ENCODE peak calls at places on chromosomes 5 and 9, in eight cellular contexts. Q is GM23338, Y is vagina, S is PC-3, J is pancreas, O is epithelial cell of esophagus, L is NB4, V is AG04450. D is an unnamed sample.

GRCh38 chr5:95620030-95620869 is at the start of gene GPR150:
- DNase-seq in S (peak), V (no peak), Q (peak), Y (no peak), J (peak), O (peak), L (peak), D (no peak)

GRCh38 chr5:120164989-120165388 is 299.1 kb upstream of the PRR16 start:
- DNase-seq in L (no peak), J (no peak), S (no peak), Q (no peak), Y (no peak), V (no peak), O (no peak), D (peak)

GRCh38 chr9:132946624-132947295 is 2.3 kb upstream of the TSC1 start:
- DNase-seq in S (no peak), V (no peak), O (peak), Q (peak), Y (no peak), J (no peak), L (no peak), D (no peak)

GRCh38 chr5:121870489-121870888 is 18.8 kb downstream of the FTMT start:
- DNase-seq in Y (no peak), V (no peak), O (peak), S (peak), Q (peak), L (peak), J (no peak), D (peak)

GRCh38 chr5:114377050-114377844 is 15.4 kb downstream of the KCNN2 start:
- DNase-seq in V (no peak), S (no peak), Q (no peak), J (no peak), L (no peak), Y (no peak), O (no peak), D (no peak)

GRCh38 chr9:37963936-37964739 is 60.2 kb upstream of the SLC25A51 start:
- DNase-seq in L (peak), Q (no peak), J (peak), Y (no peak), S (peak), V (peak), O (peak), D (peak)

GRCh38 chr9:1047605-1048235 is 2.4 kb upstream of the DMRT2 start:
- DNase-seq in J (no peak), Y (no peak), Q (peak), S (peak), L (peak), O (no peak), V (no peak), D (no peak)

GRCh38 chr9:115422932-115423440 is 305.0 kb upstream of the TNC start:
- DNase-seq in Y (no peak), J (no peak), V (no peak), Q (no peak), O (no peak), L (no peak), S (no peak), D (no peak)

GRCh38 chr9:124450241-124450924 is at the start of gene ADGRD2:
- DNase-seq in Q (peak), S (peak), L (no peak), Y (no peak), O (peak), J (no peak), V (no peak), D (no peak)

GRCh38 chr5:112208699-112209615 is 210.1 kb downstream of the EPB41L4A start:
- DNase-seq in Y (no peak), V (no peak), J (no peak), S (no peak), L (peak), Q (no peak), O (peak), D (no peak)

GRCh38 chr5:178538624-178539344 is 51.4 kb downstream of the COL23A1 start:
- DNase-seq in Q (no peak), V (no peak), J (no peak), Y (no peak), S (no peak), L (peak), O (no peak), D (no peak)

GRCh38 chr5:64942460-64942859 is 173.7 kb downstream of the CWC27 start:
- DNase-seq in S (no peak), Y (no peak), O (no peak), V (no peak), J (no peak), Q (no peak), L (no peak), D (no peak)

GRCh38 chr5:35902032-35902681 is 36.3 kb downstream of the CAPSL start:
- DNase-seq in J (no peak), L (no peak), V (no peak), Q (no peak), S (no peak), O (peak), Y (no peak), D (no peak)

GRCh38 chr5:61139094-61139873 is 23.0 kb downstream of the SMIM15 start:
- DNase-seq in S (peak), Y (no peak), O (peak), V (no peak), L (peak), Q (peak), J (no peak), D (peak)

GRCh38 chr9:15306068-15306756 is 804 bp downstream of the TTC39B start:
- DNase-seq in V (no peak), Q (peak), S (peak), L (peak), J (peak), Y (no peak), O (peak), D (peak)

GRCh38 chr9:104861406-104861805 is 66.5 kb downstream of the ABCA1 start:
- DNase-seq in O (no peak), V (no peak), Q (no peak), S (no peak), J (no peak), L (peak), Y (no peak), D (no peak)

GRCh38 chr9:89642789-89643188 is 38.0 kb downstream of the GADD45G start:
- DNase-seq in V (no peak), Q (no peak), O (no peak), Y (no peak), L (no peak), S (no peak), J (no peak), D (no peak)

GRCh38 chr5:127041571-127041970 is 11.2 kb upstream of the MARCHF3 start:
- DNase-seq in J (no peak), Y (no peak), L (no peak), Q (no peak), V (no peak), S (peak), O (peak), D (peak)

GRCh38 chr5:16855475-16855874 is 80.6 kb downstream of the MYO10 start:
- DNase-seq in S (peak), Q (peak), O (no peak), L (no peak), V (no peak), Y (no peak), J (no peak), D (no peak)

GRCh38 chr5:141878186-141878770 is at the start of gene PCDH1:
- DNase-seq in S (peak), Y (no peak), L (no peak), J (peak), V (no peak), Q (peak), O (peak), D (peak)

GRCh38 chr5:91109634-91110033 is 273.5 kb downstream of the ARRDC3 start:
- DNase-seq in J (no peak), S (no peak), L (no peak), Y (no peak), O (no peak), Q (no peak), V (no peak), D (no peak)

GRCh38 chr9:35616681-35617459 is 1.3 kb downstream of the CD72 start:
- DNase-seq in S (no peak), O (peak), Q (peak), V (no peak), L (no peak), Y (no peak), J (peak), D (peak)

GRCh38 chr9:76379494-76379893 is 14.7 kb downstream of the RFK start:
- DNase-seq in V (no peak), O (peak), S (peak), L (no peak), Y (no peak), Q (no peak), J (peak), D (peak)

DNA sequence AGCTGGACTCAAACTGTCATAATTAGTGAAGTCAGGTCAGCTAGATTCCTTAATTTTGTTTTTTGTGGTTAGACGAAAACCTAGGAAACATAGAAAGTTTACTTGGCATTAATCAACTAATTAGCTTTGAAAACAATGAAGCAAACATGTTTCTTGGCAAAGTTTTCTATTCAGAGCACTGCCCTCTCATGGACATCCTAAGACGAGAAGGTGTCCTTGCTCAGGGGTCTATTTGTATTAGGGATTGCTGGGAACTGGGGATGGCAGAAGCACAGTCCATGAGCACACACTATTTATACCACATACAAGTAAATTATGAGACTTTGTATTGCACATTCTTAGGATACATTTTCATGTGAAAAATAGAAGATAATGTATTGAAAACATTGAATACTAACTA is 49.7 kb downstream of the POC5 start:
- DNase-seq in Y (no peak), Q (peak), L (peak), O (no peak), V (no peak), J (no peak), S (no peak), D (no peak)
- TF ChIP-seq CTCF in Y (no peak), Q (peak), L (no peak), O (no peak), V (no peak), J (no peak), S (peak), D (no peak)

DNA sequence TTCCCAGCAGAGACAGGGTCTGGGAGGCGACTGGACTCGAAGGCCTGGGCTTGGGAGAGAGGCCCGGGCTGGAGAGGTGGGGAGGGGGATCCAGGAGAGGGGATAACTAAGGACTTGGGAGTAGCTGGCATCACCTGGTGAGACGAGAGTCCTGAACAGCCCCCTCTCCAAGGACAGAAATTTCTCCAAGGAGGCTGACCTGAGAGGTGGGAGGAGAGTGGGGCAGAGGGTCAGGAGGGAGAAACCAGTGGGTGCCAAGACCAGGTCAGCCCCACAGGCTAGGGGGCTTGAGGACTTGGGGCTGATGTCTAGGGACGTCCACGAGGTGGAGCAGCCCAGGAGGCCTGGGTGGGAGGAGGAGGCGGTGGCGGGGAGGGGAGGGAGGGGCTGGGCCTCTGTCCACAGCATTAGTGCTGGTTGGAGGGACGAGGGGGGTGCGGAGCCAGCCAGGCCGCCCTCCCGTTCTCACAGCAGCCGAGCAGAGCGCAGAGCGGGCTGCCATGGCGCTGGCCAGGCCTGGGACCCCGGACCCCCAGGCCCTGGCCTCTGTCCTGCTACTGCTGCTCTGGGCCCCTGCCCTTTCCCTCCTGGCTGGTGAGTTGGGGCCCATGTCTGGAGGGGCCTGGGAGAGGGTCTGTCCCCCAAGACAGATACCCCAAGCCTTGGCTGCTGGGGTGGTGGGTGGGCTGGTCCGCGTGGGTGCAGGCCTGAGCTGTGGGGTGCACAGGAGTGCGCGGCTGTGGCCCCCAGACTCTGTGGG is at the start of gene CRB2:
- DNase-seq in L (peak), J (no peak), V (no peak), Q (peak), Y (no peak), O (no peak), S (no peak), D (no peak)
- TF ChIP-seq CTCF in L (no peak), J (no peak), V (no peak), Q (peak), Y (no peak), O (no peak), S (no peak), D (no peak)

DNA sequence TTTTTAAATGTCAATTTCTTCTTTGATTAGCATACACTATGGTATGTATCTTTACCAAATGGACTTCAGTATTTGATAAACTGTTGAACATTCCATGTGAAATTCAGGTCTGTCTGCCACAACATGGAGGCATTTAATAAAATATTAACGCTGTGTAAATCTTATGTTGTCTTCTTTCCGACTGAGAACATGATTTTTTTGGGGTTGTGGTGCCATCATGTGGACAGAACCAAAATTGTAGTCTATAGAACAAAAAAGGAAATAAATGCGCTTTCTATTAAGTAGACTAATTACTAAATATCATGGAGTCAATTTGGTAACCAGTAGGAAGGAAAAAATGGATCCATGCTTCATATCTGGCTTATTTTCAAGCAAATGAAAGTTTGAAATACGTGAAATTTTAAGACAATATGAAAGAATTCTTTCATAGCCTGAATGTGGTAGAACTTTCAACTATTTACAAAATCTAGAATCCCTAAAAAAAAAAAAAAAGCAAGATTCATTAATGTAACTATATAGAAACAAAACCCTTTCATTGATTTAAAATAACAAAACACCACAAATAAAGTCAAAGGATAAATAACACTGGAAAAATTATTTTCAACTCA is 2.8 kb upstream of the PLK2 start:
- DNase-seq in Y (no peak), Q (peak), V (no peak), L (peak), O (peak), S (peak), J (peak), D (peak)
- TF ChIP-seq CTCF in Y (peak), Q (peak), V (peak), L (no peak), O (peak), S (peak), J (no peak), D (peak)

DNA sequence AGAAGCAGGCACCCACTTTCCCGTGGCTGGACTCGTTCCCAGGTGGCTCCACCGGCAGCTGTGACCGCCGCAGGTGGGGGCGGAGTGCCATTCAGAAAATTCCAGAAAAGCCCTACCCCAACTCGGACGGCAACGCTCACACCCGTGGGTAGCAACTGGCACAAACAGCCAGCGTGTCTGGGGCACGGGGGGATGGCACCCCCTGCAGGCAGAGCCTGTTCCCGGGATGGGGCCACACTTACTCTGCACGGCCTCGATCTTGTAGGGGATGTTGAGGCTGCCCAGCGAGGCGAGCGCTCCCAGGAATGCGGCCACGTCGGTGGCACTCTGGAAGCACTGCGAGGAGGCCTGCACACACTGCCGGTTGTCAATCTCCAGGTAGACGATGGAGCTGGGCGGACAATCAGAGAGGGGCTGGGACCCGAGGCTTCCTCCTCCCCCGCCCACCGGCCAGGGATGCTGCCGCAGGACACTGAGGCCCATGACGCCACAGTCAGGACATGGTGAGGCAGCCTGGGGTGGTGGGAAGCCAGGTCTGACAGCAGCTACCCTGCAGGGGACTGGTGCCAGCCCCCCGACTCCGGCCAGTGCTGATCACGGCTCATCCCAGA is 20.2 kb upstream of the SEC16A start:
- DNase-seq in Y (no peak), V (no peak), S (no peak), Q (no peak), L (no peak), O (no peak), J (no peak), D (no peak)
- TF ChIP-seq CTCF in Y (no peak), V (no peak), S (no peak), Q (peak), L (peak), O (no peak), J (no peak), D (no peak)

GRCh38 chr5:73118331-73119011 is 1.9 kb upstream of the TMEM171 start:
- DNase-seq in L (no peak), O (peak), S (no peak), J (peak), V (no peak), Y (no peak), Q (no peak), D (no peak)

GRCh38 chr5:73116506-73116905 is 3.9 kb upstream of the TMEM171 start:
- DNase-seq in Y (no peak), V (no peak), S (no peak), Q (no peak), L (no peak), J (no peak), O (no peak), D (no peak)

GRCh38 chr5:73114029-73114688 is 6.2 kb upstream of the TMEM171 start:
- DNase-seq in Q (no peak), O (no peak), V (no peak), S (no peak), J (peak), Y (no peak), L (no peak), D (no peak)

GRCh38 chr5:73117088-73117755 is 3.2 kb upstream of the TMEM171 start:
- DNase-seq in Y (no peak), O (no peak), L (peak), V (no peak), J (no peak), S (no peak), Q (no peak), D (no peak)

DNA sequence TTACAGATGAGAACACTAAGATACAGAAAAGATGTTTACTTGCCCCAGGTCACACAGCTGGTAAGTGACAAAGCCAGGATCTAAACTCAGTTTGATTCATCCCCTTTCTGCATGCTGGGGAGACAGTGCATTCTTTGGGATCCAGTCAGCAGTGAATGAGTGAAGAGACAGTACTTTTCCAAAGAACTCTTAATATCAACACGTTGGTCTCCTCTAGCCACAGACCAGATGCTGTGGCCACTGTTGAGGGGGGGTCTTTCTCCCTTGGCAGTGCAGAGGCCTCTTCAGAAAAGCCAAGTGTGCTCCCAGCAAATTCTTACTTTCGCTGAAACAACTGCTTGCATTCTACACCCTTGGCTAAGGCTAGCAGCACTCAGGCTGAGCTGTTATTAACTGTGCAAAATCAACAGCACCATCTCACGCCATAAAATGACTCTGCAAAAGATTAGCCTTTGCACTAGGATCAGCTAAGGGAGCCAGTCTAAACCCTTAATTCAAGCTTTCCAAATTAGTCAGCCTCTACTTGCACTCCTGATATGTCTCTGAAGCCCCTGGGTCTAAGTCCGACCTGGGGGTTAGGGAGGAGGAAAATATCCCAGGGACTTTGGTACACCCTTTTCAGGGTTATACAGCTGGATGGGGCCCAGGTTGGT is 4.8 kb upstream of the TMEM171 start:
- DNase-seq in O (peak), J (no peak), Q (no peak), L (no peak), Y (no peak), V (peak), S (peak), D (peak)
- TF ChIP-seq CTCF in O (no peak), J (no peak), Q (no peak), L (no peak), Y (no peak), V (no peak), S (no peak), D (no peak)

DNA sequence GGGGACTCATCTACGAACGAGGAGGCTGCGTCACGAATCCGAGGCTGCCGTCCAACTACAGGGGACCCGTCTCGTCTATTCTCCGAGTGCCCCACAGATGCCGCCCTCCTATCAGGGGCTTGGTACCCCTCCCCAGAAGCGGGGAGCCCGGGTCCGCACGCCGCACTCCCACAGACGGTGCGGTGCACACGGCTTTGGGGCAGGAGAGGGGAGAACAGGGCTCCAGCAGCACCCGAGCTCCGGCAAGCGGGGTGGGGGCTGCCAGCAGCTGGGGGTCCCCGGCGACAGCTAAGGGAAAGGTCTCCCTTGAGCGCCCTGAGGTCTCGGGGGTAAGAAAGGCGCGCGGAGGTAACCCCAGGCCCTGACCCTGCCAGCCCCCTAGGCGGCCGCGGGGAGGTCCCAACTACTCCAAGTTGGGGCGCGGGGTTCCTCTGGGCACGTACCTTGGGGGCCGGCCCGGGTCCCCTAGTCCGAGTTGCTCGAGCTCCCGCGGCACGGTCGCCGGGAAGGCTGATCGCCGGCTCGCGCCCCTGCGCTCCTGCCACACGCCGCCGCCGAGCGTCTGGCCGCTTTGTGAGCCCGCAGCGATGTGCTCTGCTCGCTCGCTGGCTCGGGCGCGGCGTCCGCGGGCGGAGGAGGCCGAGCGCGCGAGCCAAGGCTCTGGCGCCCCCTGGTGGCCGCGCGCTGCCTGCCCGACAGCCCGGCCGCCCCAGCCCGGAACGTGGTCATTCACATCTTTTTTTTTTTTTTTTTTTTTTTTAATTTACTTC is at the start of gene SPOCK1:
- DNase-seq in S (peak), O (peak), Y (no peak), V (no peak), L (peak), J (peak), Q (peak), D (peak)
- TF ChIP-seq CTCF in S (peak), O (peak), Y (peak), V (peak), L (peak), J (peak), Q (peak), D (peak)

GRCh38 chr9:71768388-71769174 is at the start of gene CEMIP2:
- DNase-seq in O (peak), Y (no peak), L (peak), J (peak), S (peak), Q (peak), V (peak), D (peak)
- TF ChIP-seq CTCF in O (peak), Y (no peak), L (no peak), J (no peak), S (peak), Q (peak), V (peak), D (peak)

D was measured in MCF 10A.